ENCODE peak calls at places on chromosomes 13 and 19, in seven cellular contexts. B, U, W, E, H, K and L are unnamed samples.

GRCh38 chr13:31945202-31945978 is 86.2 kb upstream of the FRY start:
- DNase-seq in B (no peak), U (no peak), W (no peak), E (no peak), H (no peak), K (peak), L (no peak)

GRCh38 chr13:113663934-113664333 is 3.1 kb upstream of the GRK1 start:
- DNase-seq in B (no peak), U (no peak), W (no peak), E (no peak), H (no peak), K (no peak), L (no peak)

GRCh38 chr19:42497492-42498226 is 30.6 kb downstream of the CEACAM1 start:
- DNase-seq in B (no peak), U (no peak), W (peak), E (no peak), H (peak), K (no peak), L (no peak)

GRCh38 chr19:1907563-1908363 is 2.6 kb downstream of the ADAT3 start:
- DNase-seq in B (no peak), U (no peak), W (peak), E (peak), H (no peak), K (no peak), L (no peak)

GRCh38 chr13:24745861-24746617 is 17.9 kb upstream of the RNF17 start:
- DNase-seq in B (no peak), U (no peak), W (no peak), E (no peak), H (no peak), K (no peak), L (no peak)

GRCh38 chr13:22198001-22198400 is 527.1 kb downstream of the FGF9 start:
- DNase-seq in B (no peak), U (no peak), W (no peak), E (no peak), H (no peak), K (no peak), L (no peak)

GRCh38 chr19:19261350-19262189 is 11.5 kb downstream of the TM6SF2 start:
- DNase-seq in B (no peak), U (peak), W (no peak), E (peak), H (no peak), K (peak), L (no peak)

GRCh38 chr19:34260771-34261173 is 6.4 kb downstream of the GARRE1 start:
- DNase-seq in B (no peak), U (no peak), W (no peak), E (peak), H (no peak), K (no peak), L (no peak)

GRCh38 chr13:109211616-109212015 is 574.8 kb downstream of the IRS2 start:
- DNase-seq in B (peak), U (no peak), W (no peak), E (no peak), H (no peak), K (peak), L (no peak)

GRCh38 chr19:51417107-51417806 is at the start of gene SIGLEC10:
- DNase-seq in B (no peak), U (no peak), W (no peak), E (peak), H (no peak), K (no peak), L (no peak)

GRCh38 chr19:5338661-5339469 is 1.7 kb downstream of the PTPRS start:
- DNase-seq in B (no peak), U (peak), W (no peak), E (no peak), H (no peak), K (peak), L (no peak)

GRCh38 chr13:106561551-106562170 is 6.3 kb downstream of the ARGLU1 start:
- DNase-seq in B (no peak), U (no peak), W (no peak), E (no peak), H (peak), K (no peak), L (no peak)

DNA sequence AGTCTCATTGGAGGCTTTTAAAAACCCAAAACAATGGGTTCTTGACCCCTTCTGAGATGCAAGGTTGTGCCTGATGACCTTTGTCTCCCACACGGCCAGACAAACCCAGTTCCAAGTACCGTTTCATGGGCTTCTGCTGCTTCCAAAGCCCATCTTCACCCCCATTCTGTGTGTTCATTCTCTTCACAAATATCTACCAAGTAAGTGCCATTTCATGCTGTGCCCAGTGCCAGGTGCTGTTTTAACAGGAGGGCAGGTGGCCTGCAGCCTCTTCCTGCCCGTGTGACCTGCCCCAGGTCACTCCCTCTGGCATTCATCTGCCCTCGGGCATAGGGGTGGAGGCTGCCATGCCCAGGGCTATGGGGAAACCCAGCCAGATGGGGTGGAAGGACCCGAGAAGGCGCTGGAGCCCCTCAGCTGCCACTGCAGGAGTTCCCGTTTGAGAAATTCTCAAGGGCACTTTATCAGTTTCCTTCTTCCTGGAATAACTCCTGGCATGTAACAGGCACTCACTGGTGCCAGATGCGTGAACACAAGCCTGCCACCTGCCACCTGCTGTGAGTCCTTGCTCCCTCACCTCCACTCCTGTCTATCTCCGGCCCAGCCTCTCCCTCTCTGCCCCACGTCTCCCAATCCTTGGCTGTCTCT is 12.5 kb downstream of the CAPN12 start:
- DNase-seq in B (no peak), U (no peak), W (no peak), E (no peak), H (no peak), K (no peak), L (no peak)
- TF ChIP-seq JUND in B (no peak), U (no peak), W (no peak), E (no peak), H (no peak), K (no peak), L (no peak)

GRCh38 chr19:35262101-35262761 is 6.5 kb upstream of the USF2 start:
- DNase-seq in B (no peak), U (no peak), W (no peak), E (no peak), H (no peak), K (no peak), L (no peak)
- TF ChIP-seq JUND in B (no peak), U (no peak), W (no peak), E (no peak), H (no peak), K (no peak), L (no peak)

GRCh38 chr13:79626924-79627323 is 146.0 kb downstream of the NDFIP2 start:
- DNase-seq in B (no peak), U (no peak), W (no peak), E (no peak), H (no peak), K (no peak), L (no peak)
- TF ChIP-seq JUND in B (no peak), U (no peak), W (no peak), E (no peak), H (no peak), K (no peak), L (no peak)

DNA sequence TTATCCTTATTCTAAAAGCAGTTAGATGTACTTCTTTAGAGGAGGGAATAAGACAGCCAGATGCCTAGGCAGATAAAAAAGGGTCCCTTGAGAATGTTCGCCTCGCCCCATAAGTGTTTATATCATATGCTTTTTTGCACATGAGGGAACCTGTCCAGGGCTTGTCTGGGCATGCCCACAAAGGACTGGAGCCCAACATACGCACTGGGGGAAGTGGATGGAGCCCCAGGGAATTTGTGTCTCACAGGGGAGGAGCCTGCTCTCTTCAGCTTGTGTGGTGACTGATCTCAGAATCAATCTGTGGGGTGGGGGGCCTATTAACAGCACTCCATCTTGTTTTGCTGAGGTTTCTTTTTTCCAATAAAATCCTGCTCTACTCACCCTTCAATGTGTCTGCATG is 22.6 kb downstream of the MED4 start:
- DNase-seq in B (no peak), U (no peak), W (no peak), E (no peak), H (no peak), K (no peak), L (no peak)
- TF ChIP-seq JUND in B (no peak), U (no peak), W (no peak), E (no peak), H (no peak), K (no peak), L (no peak)

DNA sequence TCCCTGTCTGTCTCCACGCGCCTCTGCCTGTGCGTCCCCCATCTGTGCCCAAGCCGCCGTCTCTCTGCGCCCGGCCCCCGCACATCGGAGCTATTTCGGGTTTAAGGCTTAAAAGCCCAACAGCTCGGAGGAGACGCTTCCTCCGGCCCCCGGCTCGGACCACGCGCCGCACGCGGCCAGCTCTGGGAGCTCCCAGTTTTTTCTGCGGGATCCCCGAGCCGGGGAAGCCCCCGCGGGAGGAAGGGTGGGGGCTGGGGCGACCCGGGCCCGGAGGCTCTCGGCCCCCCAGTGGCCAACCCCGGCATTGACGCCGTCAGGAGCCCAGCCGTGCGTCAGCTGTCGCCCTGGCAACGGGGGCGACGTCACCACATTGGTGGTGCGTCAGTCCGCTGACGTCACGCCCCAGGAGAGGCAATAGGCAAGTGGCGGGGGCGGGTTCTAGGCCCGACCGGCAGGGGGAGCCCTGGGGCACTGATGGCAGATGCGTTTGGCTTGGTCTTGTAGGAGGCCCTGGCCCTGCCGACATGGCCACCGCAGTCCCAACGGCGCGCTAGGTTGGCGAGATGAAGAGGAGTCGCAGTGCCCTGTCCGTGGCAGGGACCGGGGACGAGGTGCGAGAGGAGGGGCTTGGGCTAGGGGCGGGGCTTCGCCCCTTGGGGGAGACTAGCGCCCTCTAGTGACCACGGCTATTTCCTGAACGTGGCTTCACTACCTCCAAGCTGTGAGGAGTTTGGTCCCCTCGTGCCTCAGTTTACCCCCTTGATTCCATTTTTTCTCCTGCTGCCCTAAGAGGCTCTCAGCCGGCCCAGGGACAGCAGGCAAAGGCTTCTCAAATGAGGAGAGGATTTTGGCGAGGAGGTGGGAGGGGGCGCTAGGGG is 3.7 kb upstream of the PDE4A start:
- DNase-seq in B (peak), U (peak), W (peak), E (peak), H (peak), K (peak), L (peak)
- TF ChIP-seq JUND in B (no peak), U (peak), W (peak), E (peak), H (peak), K (no peak), L (no peak)

DNA sequence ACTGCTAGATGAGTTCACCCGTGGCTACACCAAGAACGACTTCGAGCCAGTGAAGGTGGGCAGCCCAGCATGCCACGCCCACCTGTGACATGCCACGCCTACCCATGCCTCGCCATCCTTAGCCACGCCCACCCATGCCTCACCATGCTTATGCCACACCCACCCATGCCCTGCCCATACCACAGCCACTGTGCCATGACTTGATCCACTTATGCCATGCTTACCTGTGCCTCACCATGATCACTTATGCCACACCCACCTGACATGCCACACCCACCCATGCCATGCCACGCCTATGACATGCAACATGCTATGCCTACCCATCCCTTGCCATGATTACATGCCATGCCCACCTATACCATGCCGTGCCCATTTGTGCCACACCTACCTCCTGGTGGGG is 12.9 kb upstream of the USE1 start:
- DNase-seq in B (peak), U (no peak), W (no peak), E (no peak), H (no peak), K (no peak), L (peak)
- TF ChIP-seq JUND in B (no peak), U (no peak), W (no peak), E (no peak), H (no peak), K (no peak), L (no peak)

DNA sequence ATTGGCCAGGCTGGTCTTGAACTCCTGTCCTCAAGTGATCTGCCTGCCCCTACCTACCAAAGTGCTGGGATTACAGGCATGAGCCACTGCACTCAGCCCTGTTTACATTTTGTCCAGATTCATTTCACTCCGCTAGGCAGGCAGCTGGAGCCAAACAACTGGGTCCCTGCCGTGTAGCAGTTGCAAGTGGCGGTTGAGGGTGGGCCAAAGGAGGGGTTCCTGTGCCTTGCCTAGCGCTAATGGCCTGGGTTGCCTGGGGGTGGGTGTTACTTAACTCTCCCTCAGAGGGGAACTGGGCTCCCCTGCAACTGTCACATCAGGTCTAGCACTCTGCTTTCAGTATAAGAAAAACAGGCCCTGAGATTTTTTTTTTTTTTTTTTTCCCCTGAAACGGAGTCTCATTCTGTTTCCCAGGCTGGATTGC is 7.4 kb downstream of the ACP5 start:
- DNase-seq in B (no peak), U (no peak), W (no peak), E (peak), H (no peak), K (peak), L (no peak)
- TF ChIP-seq JUND in B (no peak), U (no peak), W (no peak), E (no peak), H (no peak), K (no peak), L (no peak)

GRCh38 chr13:39302855-39303254 is 264.6 kb downstream of the NHLRC3 start:
- DNase-seq in B (no peak), U (no peak), W (no peak), E (no peak), H (no peak), K (no peak), L (no peak)

GRCh38 chr13:39296193-39296592 is 257.9 kb downstream of the NHLRC3 start:
- DNase-seq in B (no peak), U (no peak), W (no peak), E (no peak), H (no peak), K (no peak), L (no peak)

GRCh38 chr13:39297664-39298171 is 259.5 kb downstream of the NHLRC3 start:
- DNase-seq in B (no peak), U (no peak), W (no peak), E (no peak), H (no peak), K (no peak), L (no peak)

GRCh38 chr13:39297023-39297422 is 258.8 kb downstream of the NHLRC3 start:
- DNase-seq in B (no peak), U (no peak), W (no peak), E (no peak), H (no peak), K (no peak), L (no peak)
- TF ChIP-seq JUND in B (no peak), U (no peak), W (no peak), E (no peak), H (no peak), K (no peak), L (no peak)

DNA sequence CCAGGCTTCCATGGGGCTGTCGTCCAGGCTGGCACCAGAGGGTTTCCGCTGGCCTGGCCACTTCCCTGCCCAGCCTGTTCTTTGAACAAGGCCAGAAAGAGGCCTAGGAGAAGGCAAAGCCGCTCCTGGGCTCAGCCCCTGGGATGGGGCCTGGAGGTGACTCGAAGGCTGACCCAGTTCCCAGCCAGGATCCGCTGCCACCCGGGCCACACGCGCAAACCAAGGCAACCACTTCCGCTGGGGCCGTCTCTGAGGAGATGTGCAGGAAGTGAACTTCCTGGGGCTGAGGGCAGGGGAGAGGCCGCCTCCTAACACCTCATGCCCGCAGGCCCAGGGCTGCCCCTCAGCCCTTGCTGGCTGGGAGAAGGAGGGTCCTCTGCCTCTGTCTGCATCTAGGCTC is 15.2 kb downstream of the PLEKHF1 start:
- DNase-seq in B (no peak), U (no peak), W (no peak), E (no peak), H (no peak), K (no peak), L (no peak)
- TF ChIP-seq JUND in B (no peak), U (no peak), W (no peak), E (no peak), H (no peak), K (no peak), L (no peak)